ENCODE peak calls at places on chromosomes 13 and 19, in four cellular contexts. One of them, this sample, is unnamed.

GRCh38 chr13:23984541-23984940 is 87.2 kb upstream of the C1QTNF9B start:
- DNase-seq in thyroid gland: peak; percentile 88
- DNase-seq in suprapubic skin: no peak
- DNase-seq in H1: no peak
- DNase-seq in this sample: no peak

GRCh38 chr19:47240996-47241918 is 10.3 kb upstream of the BBC3 start:
- DNase-seq in H1: peak; percentile 86
- DNase-seq in suprapubic skin: peak; percentile 85
- DNase-seq in thyroid gland: peak; percentile 78
- DNase-seq in this sample: no peak

GRCh38 chr13:87676254-87677042 is 5.3 kb downstream of the SLITRK5 start:
- DNase-seq in thyroid gland: no peak
- DNase-seq in suprapubic skin: no peak
- DNase-seq in H1: peak; percentile 56
- DNase-seq in this sample: no peak

GRCh38 chr19:38264486-38265212 is at the start of gene SPINT2:
- DNase-seq in thyroid gland: no peak
- DNase-seq in suprapubic skin: peak; percentile 78
- DNase-seq in H1: peak; percentile 98
- DNase-seq in this sample: no peak

GRCh38 chr13:54636231-54636630 is 1607.6 kb downstream of the OLFM4 start:
- DNase-seq in suprapubic skin: no peak
- DNase-seq in H1: no peak
- DNase-seq in thyroid gland: no peak
- DNase-seq in this sample: no peak

GRCh38 chr19:15464394-15465385 is at the start of gene RASAL3:
- DNase-seq in suprapubic skin: no peak
- DNase-seq in thyroid gland: no peak
- DNase-seq in H1: no peak
- DNase-seq in this sample: no peak

GRCh38 chr19:6010107-6010506 is 32.2 kb upstream of the RANBP3 start:
- DNase-seq in thyroid gland: no peak
- DNase-seq in suprapubic skin: no peak
- DNase-seq in H1: no peak
- DNase-seq in this sample: no peak

GRCh38 chr19:44303976-44304568 is 753 bp downstream of the ZNF235 start:
- DNase-seq in thyroid gland: peak; percentile 3
- DNase-seq in H1: no peak
- DNase-seq in suprapubic skin: no peak
- DNase-seq in this sample: no peak

GRCh38 chr19:24033308-24033961 is 53.6 kb upstream of the ZNF254 start:
- DNase-seq in suprapubic skin: peak; percentile 92
- DNase-seq in thyroid gland: peak; percentile 93
- DNase-seq in H1: peak; percentile 84
- DNase-seq in this sample: peak; percentile 71

GRCh38 chr13:28258401-28258800 is 120.1 kb downstream of the PAN3 start:
- DNase-seq in H1: no peak
- DNase-seq in thyroid gland: no peak
- DNase-seq in suprapubic skin: no peak
- DNase-seq in this sample: no peak

GRCh38 chr19:11339254-11340098 is at the start of gene RAB3D:
- DNase-seq in H1: peak; percentile 94
- DNase-seq in suprapubic skin: peak; percentile 95
- DNase-seq in thyroid gland: peak; percentile 94
- DNase-seq in this sample: peak; percentile 76

GRCh38 chr13:75418997-75419396 is 63.0 kb downstream of the TBC1D4 start:
- DNase-seq in suprapubic skin: no peak
- DNase-seq in H1: no peak
- DNase-seq in thyroid gland: no peak
- DNase-seq in this sample: no peak

GRCh38 chr13:44281252-44282000 is 92.2 kb upstream of the SERP2 start:
- DNase-seq in H1: no peak
- DNase-seq in thyroid gland: no peak
- DNase-seq in suprapubic skin: no peak
- DNase-seq in this sample: no peak

GRCh38 chr13:111206148-111206547 is 91.0 kb downstream of the ARHGEF7 start:
- DNase-seq in thyroid gland: no peak
- DNase-seq in H1: no peak
- DNase-seq in suprapubic skin: no peak
- DNase-seq in this sample: no peak

GRCh38 chr13:95982144-95982543 is 71.1 kb downstream of the UGGT2 start:
- DNase-seq in H1: no peak
- DNase-seq in thyroid gland: no peak
- DNase-seq in suprapubic skin: no peak
- DNase-seq in this sample: no peak

GRCh38 chr13:60417734-60418133 is 20.7 kb downstream of the TDRD3 start:
- DNase-seq in suprapubic skin: no peak
- DNase-seq in thyroid gland: no peak
- DNase-seq in H1: no peak
- DNase-seq in this sample: no peak
- H3K4me3 ChIP-seq in suprapubic skin: no peak overlapping the region
- H3K4me3 ChIP-seq in thyroid gland: no peak overlapping the region
- H3K4me3 ChIP-seq in H1: no peak overlapping the region
- H3K4me3 ChIP-seq in this sample: no peak overlapping the region

DNA sequence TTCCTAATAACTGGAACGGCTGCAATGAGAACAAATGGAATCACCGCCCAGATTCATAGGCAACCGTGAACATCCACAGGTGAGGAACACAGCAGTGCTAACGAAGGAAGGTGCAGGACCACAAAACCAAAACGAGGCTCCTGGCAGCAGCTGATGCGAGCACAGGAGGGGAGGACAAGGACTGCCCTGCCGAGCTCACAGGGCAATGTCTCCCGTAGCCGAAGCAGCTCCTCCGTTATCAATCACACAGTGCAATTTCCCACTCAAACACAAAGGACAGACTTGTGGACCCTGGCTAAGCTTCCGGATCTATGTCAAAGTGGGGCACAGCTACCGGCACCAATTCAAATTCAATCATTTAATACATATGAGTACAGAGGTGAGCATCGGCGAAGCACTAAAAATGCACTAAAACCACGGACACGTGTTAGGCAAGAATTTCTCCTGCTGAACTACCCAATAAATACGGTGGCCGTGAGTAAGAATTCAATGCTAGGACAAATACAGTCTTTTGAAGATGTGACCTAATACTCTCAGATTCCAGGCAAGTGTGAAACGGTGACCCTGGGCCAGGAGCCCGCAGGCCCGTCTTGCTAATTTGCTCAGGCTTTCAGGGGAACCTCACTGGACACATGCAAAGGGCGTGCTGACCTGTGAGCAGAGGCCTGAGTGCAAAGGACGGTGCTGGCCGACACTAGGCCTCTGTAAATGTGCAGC is 70.4 kb downstream of the STK24 start:
- DNase-seq in suprapubic skin: peak; percentile 56
- DNase-seq in H1: no peak
- DNase-seq in thyroid gland: no peak
- DNase-seq in this sample: no peak
- H3K4me1 ChIP-seq in suprapubic skin: peaks cover 96% of the 10 kb centered on the region
- H3K4me1 ChIP-seq in H1: peaks cover 15% of the 10 kb centered on the region
- H3K4me1 ChIP-seq in thyroid gland: peaks cover 82% of the 10 kb centered on the region
- H3K4me1 ChIP-seq in this sample: peaks cover 79% of the 10 kb centered on the region

GRCh38 chr19:42571136-42571535 is 23.6 kb downstream of the CEACAM8 start:
- DNase-seq in suprapubic skin: no peak
- DNase-seq in H1: no peak
- DNase-seq in thyroid gland: no peak
- DNase-seq in this sample: no peak

GRCh38 chr19:42577016-42577415 is 17.7 kb downstream of the CEACAM8 start:
- DNase-seq in suprapubic skin: no peak
- DNase-seq in H1: no peak
- DNase-seq in thyroid gland: no peak
- DNase-seq in this sample: no peak

GRCh38 chr19:42573642-42574041 is 21.1 kb downstream of the CEACAM8 start:
- DNase-seq in suprapubic skin: no peak
- DNase-seq in H1: no peak
- DNase-seq in thyroid gland: no peak
- DNase-seq in this sample: no peak

DNA sequence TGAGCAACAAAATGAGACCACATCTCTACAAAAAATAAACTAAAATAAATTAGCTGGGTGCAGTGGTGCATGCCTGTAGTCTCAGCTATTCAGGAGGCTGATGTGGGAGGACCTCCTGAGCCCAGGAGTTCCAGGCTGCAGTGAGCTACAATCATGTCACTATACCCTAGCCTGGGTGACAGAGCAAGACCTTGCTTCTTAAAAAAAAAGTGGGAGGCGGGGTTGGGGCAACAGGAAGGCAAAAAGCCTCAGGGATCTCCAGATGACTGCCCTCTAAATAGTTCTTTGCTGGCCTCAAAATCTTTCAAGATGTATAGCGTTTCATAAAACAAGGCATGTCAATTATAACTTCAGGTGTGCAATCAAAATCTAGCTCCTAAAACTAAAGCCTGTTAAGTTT is 18.5 kb downstream of the CEACAM8 start:
- DNase-seq in H1: no peak
- DNase-seq in thyroid gland: no peak
- DNase-seq in suprapubic skin: no peak
- DNase-seq in this sample: no peak
- TF ChIP-seq POLR2A in H1: no peak
- TF ChIP-seq POLR2A in thyroid gland: no peak
- TF ChIP-seq POLR2A in suprapubic skin: no peak
- TF ChIP-seq POLR2A in this sample: no peak

GRCh38 chr19:33772858-33773180 is 23.9 kb upstream of the KCTD15 start:
- DNase-seq in suprapubic skin: no peak
- DNase-seq in H1: no peak
- DNase-seq in thyroid gland: no peak
- DNase-seq in this sample: no peak
- H3K4me3 ChIP-seq in suprapubic skin: no peak overlapping the region
- H3K4me3 ChIP-seq in H1: no peak overlapping the region
- H3K4me3 ChIP-seq in thyroid gland: no peak overlapping the region
- H3K4me3 ChIP-seq in this sample: no peak overlapping the region

GRCh38 chr19:2331601-2332246 is 3.2 kb downstream of the SPPL2B start:
- DNase-seq in thyroid gland: no peak
- DNase-seq in H1: no peak
- DNase-seq in suprapubic skin: no peak
- DNase-seq in this sample: no peak
- H3K4me1 ChIP-seq in thyroid gland: peaks cover 59% of the 10 kb centered on the region
- H3K4me1 ChIP-seq in H1: no peaks in the 10 kb centered on the region
- H3K4me1 ChIP-seq in suprapubic skin: peaks cover 61% of the 10 kb centered on the region
- H3K4me1 ChIP-seq in this sample: peaks cover 60% of the 10 kb centered on the region

GRCh38 chr19:17262557-17262956 is 2.0 kb downstream of the USHBP1 start:
- DNase-seq in H1: no peak
- DNase-seq in suprapubic skin: no peak
- DNase-seq in thyroid gland: no peak
- DNase-seq in this sample: no peak

GRCh38 chr19:17259118-17259780 is 5.3 kb downstream of the USHBP1 start:
- DNase-seq in thyroid gland: no peak
- DNase-seq in suprapubic skin: no peak
- DNase-seq in H1: no peak
- DNase-seq in this sample: no peak

GRCh38 chr19:17259934-17260333 is 4.6 kb downstream of the USHBP1 start:
- DNase-seq in thyroid gland: no peak
- DNase-seq in H1: no peak
- DNase-seq in suprapubic skin: no peak
- DNase-seq in this sample: no peak

GRCh38 chr19:17263712-17264640 is 569 bp downstream of the USHBP1 start:
- DNase-seq in thyroid gland: no peak
- DNase-seq in suprapubic skin: no peak
- DNase-seq in H1: no peak
- DNase-seq in this sample: no peak

DNA sequence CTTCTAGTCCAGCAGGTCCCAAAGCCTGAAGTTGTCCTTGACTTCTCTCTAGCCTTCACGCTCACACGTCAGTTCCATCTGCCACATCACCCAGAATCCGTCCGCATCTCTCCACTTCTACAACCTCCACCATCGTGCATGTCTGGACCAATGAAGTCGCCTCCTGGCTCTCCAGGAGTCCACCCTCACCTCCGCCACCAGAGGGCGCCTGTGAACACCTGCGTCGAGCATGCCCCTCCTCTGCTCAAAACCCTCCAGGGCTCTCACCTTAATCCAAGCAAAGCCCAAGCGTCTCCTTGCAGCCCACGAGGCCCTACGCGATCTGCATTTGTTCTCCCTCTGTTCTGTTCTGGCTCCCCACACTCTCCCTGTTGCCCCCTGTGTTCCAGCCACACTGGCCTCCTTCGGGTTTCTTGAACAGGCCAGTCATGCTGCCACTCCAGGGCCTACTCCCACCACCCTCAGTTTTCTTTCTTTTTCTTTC is 3.7 kb downstream of the USHBP1 start:
- DNase-seq in thyroid gland: peak; percentile 79
- DNase-seq in suprapubic skin: peak; percentile 88
- DNase-seq in H1: peak; percentile 95
- DNase-seq in this sample: peak; percentile 77
- TF ChIP-seq POLR2A in thyroid gland: no peak
- TF ChIP-seq POLR2A in suprapubic skin: no peak
- TF ChIP-seq POLR2A in H1: no peak
- TF ChIP-seq POLR2A in this sample: no peak

GRCh38 chr19:49210108-49210900 is 52.7 kb downstream of the TRPM4 start:
- DNase-seq in H1: peak; percentile 91
- DNase-seq in thyroid gland: no peak
- DNase-seq in suprapubic skin: no peak
- DNase-seq in this sample: no peak
- H3K4me3 ChIP-seq in H1: peak overlapping the region; percentile 32
- H3K4me3 ChIP-seq in thyroid gland: no peak overlapping the region
- H3K4me3 ChIP-seq in suprapubic skin: no peak overlapping the region
- H3K4me3 ChIP-seq in this sample: no peak overlapping the region

GRCh38 chr13:83450586-83450985 is 431.7 kb downstream of the SLITRK1 start:
- DNase-seq in suprapubic skin: no peak
- DNase-seq in thyroid gland: no peak
- DNase-seq in H1: no peak
- DNase-seq in this sample: no peak
- H3K4me1 ChIP-seq in suprapubic skin: no peaks in the 10 kb centered on the region
- H3K4me1 ChIP-seq in thyroid gland: peaks cover 6% of the 10 kb centered on the region
- H3K4me1 ChIP-seq in H1: no peaks in the 10 kb centered on the region
- H3K4me1 ChIP-seq in this sample: no peaks in the 10 kb centered on the region